ENCODE peak calls at places on chromosomes 12 and 14, in four cellular contexts. Y, C, X and P are unnamed samples.

GRCh38 chr14:22218729-22219128 is 370.3 kb downstream of the DAD1 start:
- DNase-seq in Y (no peak), X (no peak), C (no peak), P (no peak)

GRCh38 chr12:47935196-47935595 is 28.2 kb upstream of the TMEM106C start:
- DNase-seq in Y (no peak), C (no peak), X (peak), P (no peak)

GRCh38 chr12:64608901-64609542 is 1.3 kb upstream of the RASSF3 start:
- DNase-seq in C (peak), X (peak), Y (no peak), P (peak)

GRCh38 chr12:6697584-6698351 is 2.8 kb downstream of the PIANP start:
- DNase-seq in C (no peak), X (peak), Y (no peak), P (no peak)

GRCh38 chr14:56794557-56795283 is 15.6 kb downstream of the OTX2 start:
- DNase-seq in X (no peak), C (no peak), Y (no peak), P (no peak)

GRCh38 chr12:93050026-93050747 is 121.1 kb upstream of the EEA1 start:
- DNase-seq in Y (no peak), X (peak), C (no peak), P (no peak)

GRCh38 chr12:57465030-57465746 is 5.6 kb downstream of the GLI1 start:
- DNase-seq in Y (no peak), C (no peak), X (no peak), P (no peak)

GRCh38 chr14:52862652-52863338 is 71.4 kb upstream of the GNPNAT1 start:
- DNase-seq in X (peak), C (no peak), Y (no peak), P (no peak)

GRCh38 chr12:77947326-77947725 is 116.6 kb downstream of the NAV3 start:
- DNase-seq in C (no peak), X (peak), Y (no peak), P (no peak)